ENCODE peak calls at places on chromosomes 6 and 20, in four cellular contexts. One of them, this sample, is unnamed.
A peak's percentile ranks its signal among the peaks of the same experiment; 100 is the strongest.

GRCh38 chr6:107511410-107512070 is 21.6 kb downstream of the SOBP start:
- DNase-seq in progenitor cell of endocrine pancreas: no peak
- DNase-seq in A172: no peak
- DNase-seq in keratinocyte: no peak
- DNase-seq in this sample: no peak

GRCh38 chr20:21230686-21231085 is 72.4 kb upstream of the XRN2 start:
- DNase-seq in progenitor cell of endocrine pancreas: no peak
- DNase-seq in keratinocyte: no peak
- DNase-seq in A172: no peak
- DNase-seq in this sample: no peak

GRCh38 chr6:138227316-138227781 is 9.1 kb upstream of the PBOV1 start:
- DNase-seq in progenitor cell of endocrine pancreas: no peak
- DNase-seq in A172: no peak
- DNase-seq in keratinocyte: no peak
- DNase-seq in this sample: no peak

GRCh38 chr6:43303751-43304331 is 4.8 kb downstream of the CRIP3 start:
- DNase-seq in keratinocyte: no peak
- DNase-seq in progenitor cell of endocrine pancreas: no peak
- DNase-seq in A172: no peak
- DNase-seq in this sample: no peak

GRCh38 chr6:125102901-125103300 is 50.7 kb upstream of the TPD52L1 start:
- DNase-seq in progenitor cell of endocrine pancreas: no peak
- DNase-seq in A172: peak; percentile 57
- DNase-seq in keratinocyte: peak; percentile 33
- DNase-seq in this sample: no peak

GRCh38 chr6:147856687-147857086 is 348.2 kb downstream of the SAMD5 start:
- DNase-seq in progenitor cell of endocrine pancreas: no peak
- DNase-seq in keratinocyte: no peak
- DNase-seq in A172: no peak
- DNase-seq in this sample: no peak

GRCh38 chr6:139256087-139256486 is 35.7 kb downstream of the TXLNB start:
- DNase-seq in progenitor cell of endocrine pancreas: no peak
- DNase-seq in keratinocyte: no peak
- DNase-seq in A172: no peak
- DNase-seq in this sample: no peak

GRCh38 chr6:5025911-5026819 is 22.3 kb upstream of the RPP40 start:
- DNase-seq in keratinocyte: no peak
- DNase-seq in A172: no peak
- DNase-seq in progenitor cell of endocrine pancreas: peak; percentile 31
- DNase-seq in this sample: peak; percentile 71

GRCh38 chr6:53335224-53335994 is 13.3 kb downstream of the ELOVL5 start:
- DNase-seq in progenitor cell of endocrine pancreas: no peak
- DNase-seq in keratinocyte: no peak
- DNase-seq in A172: no peak
- DNase-seq in this sample: no peak

GRCh38 chr6:154210678-154211077 is 145.9 kb downstream of the IPCEF1 start:
- DNase-seq in A172: no peak
- DNase-seq in progenitor cell of endocrine pancreas: no peak
- DNase-seq in keratinocyte: no peak
- DNase-seq in this sample: no peak

GRCh38 chr20:59391975-59392374 is 91.6 kb downstream of the EDN3 start:
- DNase-seq in A172: no peak
- DNase-seq in keratinocyte: no peak
- DNase-seq in progenitor cell of endocrine pancreas: no peak
- DNase-seq in this sample: no peak

GRCh38 chr6:13472976-13473645 is 14.3 kb downstream of the GFOD1 start:
- DNase-seq in A172: no peak
- DNase-seq in keratinocyte: no peak
- DNase-seq in progenitor cell of endocrine pancreas: no peak
- DNase-seq in this sample: no peak

GRCh38 chr6:166435574-166435973 is 52.8 kb upstream of the MPC1 start:
- DNase-seq in A172: no peak
- DNase-seq in progenitor cell of endocrine pancreas: no peak
- DNase-seq in keratinocyte: no peak
- DNase-seq in this sample: no peak

GRCh38 chr6:44499609-44500008 is 112.1 kb downstream of the CDC5L start:
- DNase-seq in progenitor cell of endocrine pancreas: no peak
- DNase-seq in A172: no peak
- DNase-seq in keratinocyte: no peak
- DNase-seq in this sample: peak; percentile 38

GRCh38 chr6:155050311-155050710 is 55.2 kb downstream of the TIAM2 start:
- DNase-seq in keratinocyte: no peak
- DNase-seq in A172: peak; percentile 68
- DNase-seq in progenitor cell of endocrine pancreas: no peak
- DNase-seq in this sample: no peak

GRCh38 chr6:133410628-133411027 is 169.5 kb downstream of the EYA4 start:
- DNase-seq in progenitor cell of endocrine pancreas: no peak
- DNase-seq in A172: no peak
- DNase-seq in keratinocyte: no peak
- DNase-seq in this sample: peak; percentile 50

GRCh38 chr6:84026721-84027164 is 6.8 kb upstream of the MRAP2 start:
- DNase-seq in A172: no peak
- DNase-seq in progenitor cell of endocrine pancreas: no peak
- DNase-seq in keratinocyte: no peak
- DNase-seq in this sample: no peak

GRCh38 chr6:37532122-37532521 is 32.4 kb upstream of the CCDC167 start:
- DNase-seq in keratinocyte: no peak
- DNase-seq in A172: no peak
- DNase-seq in progenitor cell of endocrine pancreas: no peak
- DNase-seq in this sample: no peak

GRCh38 chr6:106051241-106051640 is 34.9 kb upstream of the PRDM1 start:
- DNase-seq in progenitor cell of endocrine pancreas: no peak
- DNase-seq in A172: no peak
- DNase-seq in keratinocyte: no peak
- DNase-seq in this sample: peak; percentile 79

GRCh38 chr6:81606965-81607381 is 145.5 kb downstream of the TENT5A start:
- DNase-seq in A172: peak; percentile 26
- DNase-seq in keratinocyte: no peak
- DNase-seq in progenitor cell of endocrine pancreas: no peak
- DNase-seq in this sample: no peak

GRCh38 chr20:2005831-2006426 is 12.1 kb upstream of the PDYN start:
- DNase-seq in progenitor cell of endocrine pancreas: peak; percentile 86
- DNase-seq in A172: peak; percentile 47
- DNase-seq in keratinocyte: no peak
- DNase-seq in this sample: peak; percentile 94

GRCh38 chr6:89483111-89483720 is 50.3 kb downstream of the ANKRD6 start:
- DNase-seq in progenitor cell of endocrine pancreas: no peak
- DNase-seq in A172: no peak
- DNase-seq in keratinocyte: no peak
- DNase-seq in this sample: peak; percentile 59

GRCh38 chr6:169843110-169843509 is 91.7 kb downstream of the ERMARD start:
- DNase-seq in A172: no peak
- DNase-seq in progenitor cell of endocrine pancreas: no peak
- DNase-seq in keratinocyte: no peak
- DNase-seq in this sample: no peak

GRCh38 chr6:93176070-93176469 is 243.3 kb downstream of the EPHA7 start:
- DNase-seq in progenitor cell of endocrine pancreas: no peak
- DNase-seq in keratinocyte: no peak
- DNase-seq in A172: no peak
- DNase-seq in this sample: no peak

GRCh38 chr20:13430346-13431002 is 208.3 kb downstream of the TASP1 start:
- DNase-seq in progenitor cell of endocrine pancreas: no peak
- DNase-seq in A172: peak; percentile 35
- DNase-seq in keratinocyte: no peak
- DNase-seq in this sample: no peak

GRCh38 chr6:40788661-40789111 is 201.5 kb upstream of the LRFN2 start:
- DNase-seq in keratinocyte: no peak
- DNase-seq in A172: no peak
- DNase-seq in progenitor cell of endocrine pancreas: no peak
- DNase-seq in this sample: no peak

GRCh38 chr6:128500017-128500416 is 20.4 kb downstream of the PTPRK start:
- DNase-seq in keratinocyte: no peak
- DNase-seq in progenitor cell of endocrine pancreas: no peak
- DNase-seq in A172: no peak
- DNase-seq in this sample: no peak

GRCh38 chr20:50193169-50193850 is 2.7 kb downstream of the CEBPB start:
- DNase-seq in progenitor cell of endocrine pancreas: no peak
- DNase-seq in keratinocyte: no peak
- DNase-seq in A172: no peak
- DNase-seq in this sample: no peak

GRCh38 chr20:38387953-38388352 is 41.7 kb downstream of the LBP start:
- DNase-seq in A172: no peak
- DNase-seq in progenitor cell of endocrine pancreas: no peak
- DNase-seq in keratinocyte: no peak
- DNase-seq in this sample: no peak

GRCh38 chr6:25138024-25138696 is 141.0 kb upstream of the CARMIL1 start:
- DNase-seq in progenitor cell of endocrine pancreas: no peak
- DNase-seq in A172: peak; percentile 68
- DNase-seq in keratinocyte: no peak
- DNase-seq in this sample: no peak

GRCh38 chr6:2746557-2747061 is 4.1 kb downstream of the MYLK4 start:
- DNase-seq in progenitor cell of endocrine pancreas: no peak
- DNase-seq in A172: no peak
- DNase-seq in keratinocyte: no peak
- DNase-seq in this sample: no peak

GRCh38 chr6:56691201-56691595 is 48.5 kb upstream of the DST start:
- DNase-seq in A172: no peak
- DNase-seq in progenitor cell of endocrine pancreas: no peak
- DNase-seq in keratinocyte: no peak
- DNase-seq in this sample: no peak

GRCh38 chr20:41392871-41393704 is 26.5 kb upstream of the EMILIN3 start:
- DNase-seq in keratinocyte: no peak
- DNase-seq in progenitor cell of endocrine pancreas: no peak
- DNase-seq in A172: no peak
- DNase-seq in this sample: no peak

GRCh38 chr20:62761759-62762131 is 34.5 kb upstream of the MRGBP start:
- DNase-seq in progenitor cell of endocrine pancreas: no peak
- DNase-seq in A172: no peak
- DNase-seq in keratinocyte: no peak
- DNase-seq in this sample: no peak

GRCh38 chr20:20084296-20084752 is 32.0 kb downstream of the CFAP61 start:
- DNase-seq in A172: no peak
- DNase-seq in keratinocyte: no peak
- DNase-seq in progenitor cell of endocrine pancreas: no peak
- DNase-seq in this sample: no peak

GRCh38 chr6:93721386-93722048 is 302.2 kb upstream of the EPHA7 start:
- DNase-seq in progenitor cell of endocrine pancreas: no peak
- DNase-seq in A172: peak; percentile 46
- DNase-seq in keratinocyte: no peak
- DNase-seq in this sample: peak; percentile 25

This sample was measured in H1.